ENCODE peak calls at places on chromosomes 2 and 18, in ten cellular contexts. One of them, this sample, is unnamed.

GRCh38 chr2:206688992-206689391 is 29.2 kb downstream of the DYTN start:
- DNase-seq in adrenal gland: no peak
- DNase-seq in NB4: no peak
- DNase-seq in spleen: no peak
- DNase-seq in transverse colon: no peak
- DNase-seq in suprapubic skin: no peak
- DNase-seq in lower leg skin: no peak
- DNase-seq in HCT116: no peak
- DNase-seq in thyroid gland: no peak
- DNase-seq in H54: no peak
- DNase-seq in this sample: no peak

GRCh38 chr2:217922101-217923006 is 80.4 kb downstream of the TNS1 start:
- DNase-seq in HCT116: no peak
- DNase-seq in NB4: no peak
- DNase-seq in spleen: no peak
- DNase-seq in transverse colon: no peak
- DNase-seq in lower leg skin: no peak
- DNase-seq in suprapubic skin: no peak
- DNase-seq in H54: no peak
- DNase-seq in thyroid gland: peak
- DNase-seq in adrenal gland: no peak
- DNase-seq in this sample: no peak

GRCh38 chr2:227761734-227762476 is 16.2 kb downstream of the SCYGR8 start:
- DNase-seq in transverse colon: no peak
- DNase-seq in HCT116: no peak
- DNase-seq in lower leg skin: no peak
- DNase-seq in suprapubic skin: no peak
- DNase-seq in NB4: no peak
- DNase-seq in spleen: no peak
- DNase-seq in adrenal gland: no peak
- DNase-seq in H54: no peak
- DNase-seq in thyroid gland: no peak
- DNase-seq in this sample: no peak

GRCh38 chr2:225761396-225761795 is 361.9 kb downstream of the NYAP2 start:
- DNase-seq in thyroid gland: no peak
- DNase-seq in spleen: no peak
- DNase-seq in transverse colon: no peak
- DNase-seq in NB4: no peak
- DNase-seq in adrenal gland: no peak
- DNase-seq in suprapubic skin: no peak
- DNase-seq in lower leg skin: no peak
- DNase-seq in H54: no peak
- DNase-seq in HCT116: no peak
- DNase-seq in this sample: no peak

GRCh38 chr2:239155806-239156480 is 244.9 kb downstream of the HDAC4 start:
- DNase-seq in thyroid gland: no peak
- DNase-seq in HCT116: no peak
- DNase-seq in H54: no peak
- DNase-seq in NB4: no peak
- DNase-seq in spleen: peak
- DNase-seq in adrenal gland: no peak
- DNase-seq in lower leg skin: no peak
- DNase-seq in transverse colon: no peak
- DNase-seq in suprapubic skin: peak
- DNase-seq in this sample: no peak

GRCh38 chr2:197515798-197516761 is at the start of gene MOB4:
- DNase-seq in thyroid gland: peak
- DNase-seq in adrenal gland: peak
- DNase-seq in lower leg skin: peak
- DNase-seq in NB4: peak
- DNase-seq in H54: peak
- DNase-seq in spleen: peak
- DNase-seq in HCT116: peak
- DNase-seq in transverse colon: peak
- DNase-seq in suprapubic skin: peak
- DNase-seq in this sample: peak

GRCh38 chr18:13400636-13401315 is 182.2 kb downstream of the LDLRAD4 start:
- DNase-seq in HCT116: no peak
- DNase-seq in NB4: no peak
- DNase-seq in adrenal gland: no peak
- DNase-seq in transverse colon: no peak
- DNase-seq in lower leg skin: no peak
- DNase-seq in spleen: no peak
- DNase-seq in H54: no peak
- DNase-seq in thyroid gland: no peak
- DNase-seq in suprapubic skin: peak
- DNase-seq in this sample: no peak

GRCh38 chr2:238423561-238424312 is 3.0 kb upstream of the ASB1 start:
- DNase-seq in suprapubic skin: no peak
- DNase-seq in HCT116: no peak
- DNase-seq in thyroid gland: no peak
- DNase-seq in adrenal gland: no peak
- DNase-seq in transverse colon: no peak
- DNase-seq in lower leg skin: no peak
- DNase-seq in NB4: no peak
- DNase-seq in spleen: no peak
- DNase-seq in H54: peak
- DNase-seq in this sample: peak

GRCh38 chr2:175981546-175981945 is 20.5 kb downstream of the LNPK start:
- DNase-seq in thyroid gland: no peak
- DNase-seq in spleen: no peak
- DNase-seq in NB4: no peak
- DNase-seq in transverse colon: no peak
- DNase-seq in HCT116: no peak
- DNase-seq in suprapubic skin: no peak
- DNase-seq in H54: no peak
- DNase-seq in lower leg skin: no peak
- DNase-seq in adrenal gland: no peak
- DNase-seq in this sample: no peak

GRCh38 chr2:180494286-180494685 is 486.1 kb upstream of the UBE2E3 start:
- DNase-seq in NB4: no peak
- DNase-seq in spleen: no peak
- DNase-seq in suprapubic skin: no peak
- DNase-seq in transverse colon: no peak
- DNase-seq in lower leg skin: no peak
- DNase-seq in H54: no peak
- DNase-seq in thyroid gland: no peak
- DNase-seq in HCT116: no peak
- DNase-seq in adrenal gland: no peak
- DNase-seq in this sample: no peak

GRCh38 chr2:127514485-127514884 is 11.8 kb downstream of the IWS1 start:
- DNase-seq in HCT116: no peak
- DNase-seq in transverse colon: no peak
- DNase-seq in H54: no peak
- DNase-seq in adrenal gland: no peak
- DNase-seq in NB4: no peak
- DNase-seq in thyroid gland: no peak
- DNase-seq in spleen: no peak
- DNase-seq in suprapubic skin: no peak
- DNase-seq in lower leg skin: no peak
- DNase-seq in this sample: no peak

GRCh38 chr18:74702951-74703350 is 105.3 kb downstream of the ZNF407 start:
- DNase-seq in H54: no peak
- DNase-seq in adrenal gland: no peak
- DNase-seq in transverse colon: no peak
- DNase-seq in lower leg skin: no peak
- DNase-seq in NB4: no peak
- DNase-seq in thyroid gland: no peak
- DNase-seq in HCT116: no peak
- DNase-seq in suprapubic skin: no peak
- DNase-seq in spleen: no peak
- DNase-seq in this sample: no peak

GRCh38 chr18:28204154-28204553 is 27.2 kb upstream of the CDH2 start:
- DNase-seq in HCT116: no peak
- DNase-seq in transverse colon: no peak
- DNase-seq in NB4: no peak
- DNase-seq in lower leg skin: no peak
- DNase-seq in H54: peak
- DNase-seq in thyroid gland: no peak
- DNase-seq in spleen: no peak
- DNase-seq in adrenal gland: no peak
- DNase-seq in suprapubic skin: no peak
- DNase-seq in this sample: no peak

GRCh38 chr2:51153236-51153635 is 121.3 kb upstream of the NRXN1 start:
- DNase-seq in lower leg skin: no peak
- DNase-seq in transverse colon: no peak
- DNase-seq in NB4: no peak
- DNase-seq in adrenal gland: no peak
- DNase-seq in suprapubic skin: no peak
- DNase-seq in HCT116: no peak
- DNase-seq in H54: no peak
- DNase-seq in spleen: no peak
- DNase-seq in thyroid gland: no peak
- DNase-seq in this sample: no peak

GRCh38 chr2:63980794-63981193 is 38.4 kb downstream of the VPS54 start:
- DNase-seq in thyroid gland: no peak
- DNase-seq in transverse colon: no peak
- DNase-seq in spleen: no peak
- DNase-seq in NB4: no peak
- DNase-seq in HCT116: no peak
- DNase-seq in H54: no peak
- DNase-seq in suprapubic skin: no peak
- DNase-seq in lower leg skin: no peak
- DNase-seq in adrenal gland: no peak
- DNase-seq in this sample: no peak

GRCh38 chr18:75109819-75110218 is 99.1 kb downstream of the PTGR3 start:
- DNase-seq in spleen: no peak
- DNase-seq in H54: no peak
- DNase-seq in transverse colon: no peak
- DNase-seq in adrenal gland: no peak
- DNase-seq in HCT116: no peak
- DNase-seq in suprapubic skin: no peak
- DNase-seq in NB4: no peak
- DNase-seq in lower leg skin: no peak
- DNase-seq in thyroid gland: no peak
- DNase-seq in this sample: no peak

GRCh38 chr2:8752385-8752784 is 70.5 kb downstream of the ID2 start:
- DNase-seq in adrenal gland: no peak
- DNase-seq in HCT116: no peak
- DNase-seq in thyroid gland: no peak
- DNase-seq in spleen: no peak
- DNase-seq in H54: no peak
- DNase-seq in transverse colon: no peak
- DNase-seq in lower leg skin: no peak
- DNase-seq in NB4: no peak
- DNase-seq in suprapubic skin: no peak
- DNase-seq in this sample: no peak

GRCh38 chr2:182715896-182716664 is at the start of gene DNAJC10:
- DNase-seq in NB4: peak
- DNase-seq in adrenal gland: peak
- DNase-seq in H54: peak
- DNase-seq in spleen: peak
- DNase-seq in transverse colon: peak
- DNase-seq in HCT116: peak
- DNase-seq in thyroid gland: peak
- DNase-seq in lower leg skin: peak
- DNase-seq in suprapubic skin: peak
- DNase-seq in this sample: peak
- TF ChIP-seq POLR2A in NB4: peak
- TF ChIP-seq POLR2A in adrenal gland: no peak
- TF ChIP-seq POLR2A in H54: peak
- TF ChIP-seq POLR2A in spleen: peak
- TF ChIP-seq POLR2A in transverse colon: peak
- TF ChIP-seq POLR2A in HCT116: peak
- TF ChIP-seq POLR2A in thyroid gland: peak
- TF ChIP-seq POLR2A in lower leg skin: no peak
- TF ChIP-seq POLR2A in suprapubic skin: peak
- TF ChIP-seq POLR2A in this sample: peak

GRCh38 chr2:43104106-43104505 is 122.3 kb downstream of the ZFP36L2 start:
- DNase-seq in thyroid gland: no peak
- DNase-seq in HCT116: no peak
- DNase-seq in lower leg skin: no peak
- DNase-seq in suprapubic skin: no peak
- DNase-seq in spleen: no peak
- DNase-seq in transverse colon: no peak
- DNase-seq in H54: no peak
- DNase-seq in adrenal gland: no peak
- DNase-seq in NB4: no peak
- DNase-seq in this sample: no peak
- TF ChIP-seq POLR2A in thyroid gland: no peak
- TF ChIP-seq POLR2A in HCT116: no peak
- TF ChIP-seq POLR2A in lower leg skin: no peak
- TF ChIP-seq POLR2A in suprapubic skin: no peak
- TF ChIP-seq POLR2A in spleen: no peak
- TF ChIP-seq POLR2A in transverse colon: no peak
- TF ChIP-seq POLR2A in H54: no peak
- TF ChIP-seq POLR2A in adrenal gland: no peak
- TF ChIP-seq POLR2A in NB4: no peak
- TF ChIP-seq POLR2A in this sample: no peak

GRCh38 chr2:223930002-223930976 is 14.8 kb downstream of the WDFY1 start:
- DNase-seq in spleen: peak
- DNase-seq in lower leg skin: peak
- DNase-seq in suprapubic skin: no peak
- DNase-seq in HCT116: no peak
- DNase-seq in H54: no peak
- DNase-seq in NB4: no peak
- DNase-seq in adrenal gland: peak
- DNase-seq in thyroid gland: peak
- DNase-seq in transverse colon: peak
- DNase-seq in this sample: peak
- TF ChIP-seq POLR2A in spleen: no peak
- TF ChIP-seq POLR2A in lower leg skin: no peak
- TF ChIP-seq POLR2A in suprapubic skin: no peak
- TF ChIP-seq POLR2A in HCT116: no peak
- TF ChIP-seq POLR2A in H54: no peak
- TF ChIP-seq POLR2A in NB4: no peak
- TF ChIP-seq POLR2A in adrenal gland: no peak
- TF ChIP-seq POLR2A in thyroid gland: no peak
- TF ChIP-seq POLR2A in transverse colon: no peak
- TF ChIP-seq POLR2A in this sample: no peak

GRCh38 chr18:8949206-8949605 is 153.3 kb upstream of the NDUFV2 start:
- DNase-seq in lower leg skin: no peak
- DNase-seq in H54: no peak
- DNase-seq in NB4: no peak
- DNase-seq in spleen: no peak
- DNase-seq in thyroid gland: no peak
- DNase-seq in transverse colon: no peak
- DNase-seq in suprapubic skin: no peak
- DNase-seq in HCT116: no peak
- DNase-seq in adrenal gland: no peak
- DNase-seq in this sample: no peak
- TF ChIP-seq POLR2A in lower leg skin: no peak
- TF ChIP-seq POLR2A in H54: no peak
- TF ChIP-seq POLR2A in NB4: no peak
- TF ChIP-seq POLR2A in spleen: no peak
- TF ChIP-seq POLR2A in thyroid gland: no peak
- TF ChIP-seq POLR2A in transverse colon: no peak
- TF ChIP-seq POLR2A in suprapubic skin: no peak
- TF ChIP-seq POLR2A in HCT116: no peak
- TF ChIP-seq POLR2A in adrenal gland: no peak
- TF ChIP-seq POLR2A in this sample: no peak

This sample was measured in erythroblast.